ENCODE peak calls at places on chromosomes 2 and 18, in seven cellular contexts. O, W, S, A, I, C and E are unnamed samples.

GRCh38 chr2:118858485-118859156 is 11.2 kb upstream of the EN1 start:
- DNase-seq in C (no peak), O (no peak), A (no peak), I (no peak), W (no peak), S (no peak), E (no peak)

GRCh38 chr18:49862656-49863385 is 49.5 kb upstream of the ACAA2 start:
- DNase-seq in A (no peak), C (no peak), S (no peak), W (no peak), O (no peak), I (no peak), E (no peak)

GRCh38 chr2:31810200-31810917 is 200.4 kb downstream of the MEMO1 start:
- DNase-seq in W (no peak), S (no peak), C (no peak), O (no peak), I (no peak), A (no peak), E (no peak)

GRCh38 chr2:204110250-204111183 is 174.0 kb downstream of the ICOS start:
- DNase-seq in C (no peak), A (no peak), S (peak; percentile 57), W (peak; percentile 10), I (no peak), O (no peak), E (no peak)

GRCh38 chr2:227033471-227034148 is 130.4 kb downstream of the COL4A4 start:
- DNase-seq in S (peak; percentile 72), C (peak; percentile 58), I (peak; percentile 74), W (peak; percentile 56), O (no peak), A (no peak), E (peak; percentile 48)

GRCh38 chr2:215680605-215681598 is 245.0 kb upstream of the FN1 start:
- DNase-seq in S (peak; percentile 93), O (no peak), A (peak; percentile 98), W (peak; percentile 67), I (no peak), C (no peak), E (peak; percentile 73)

GRCh38 chr2:42339191-42339912 is 21.7 kb downstream of the COX7A2L start:
- DNase-seq in C (no peak), S (peak; percentile 10), W (no peak), O (no peak), I (peak; percentile 28), A (no peak), E (no peak)

GRCh38 chr2:66512626-66513025 is 77.7 kb downstream of the MEIS1 start:
- DNase-seq in A (no peak), O (no peak), W (no peak), C (no peak), S (no peak), I (no peak), E (no peak)

GRCh38 chr2:131055169-131056065 is 37.8 kb downstream of the FAM168B start:
- DNase-seq in C (no peak), O (no peak), S (peak; percentile 71), A (peak; percentile 15), I (no peak), W (peak; percentile 91), E (no peak)

GRCh38 chr2:99190548-99190947 is 9.6 kb downstream of the MRPL30 start:
- DNase-seq in A (no peak), W (no peak), I (no peak), O (no peak), C (no peak), S (no peak), E (peak; percentile 9)

GRCh38 chr18:23872701-23873550 is 141.6 kb upstream of the TTC39C start:
- DNase-seq in O (no peak), A (no peak), S (no peak), I (no peak), C (peak; percentile 61), W (no peak), E (no peak)

GRCh38 chr2:170313636-170314348 is 135.8 kb downstream of the MYO3B start:
- DNase-seq in I (no peak), C (no peak), W (no peak), A (no peak), S (peak; percentile 21), O (no peak), E (no peak)

GRCh38 chr2:157261199-157261782 is 3.8 kb downstream of the GALNT5 start:
- DNase-seq in O (no peak), A (no peak), W (peak; percentile 61), C (peak; percentile 70), S (peak; percentile 91), I (no peak), E (peak; percentile 53)

GRCh38 chr2:215664847-215665525 is 229.1 kb upstream of the FN1 start:
- DNase-seq in C (no peak), W (peak; percentile 92), O (no peak), A (peak; percentile 88), I (no peak), S (peak; percentile 96), E (peak; percentile 96)

GRCh38 chr2:98899041-98899702 is 36.9 kb downstream of the CRACDL start:
- DNase-seq in A (no peak), O (no peak), W (no peak), S (no peak), I (no peak), C (no peak), E (no peak)

GRCh38 chr2:157727693-157728092 is 99.0 kb upstream of the ACVR1C start:
- DNase-seq in O (no peak), A (no peak), C (no peak), S (no peak), I (no peak), W (no peak), E (no peak)

GRCh38 chr2:224360801-224361251 is 41.1 kb downstream of the FAM124B start:
- DNase-seq in W (no peak), S (peak; percentile 37), I (no peak), A (no peak), C (no peak), O (no peak), E (peak; percentile 13)

GRCh38 chr2:179447839-179448447 is 183.3 kb upstream of the SESTD1 start:
- DNase-seq in W (no peak), O (no peak), A (no peak), S (peak; percentile 33), I (no peak), C (no peak), E (peak; percentile 30)

GRCh38 chr2:12816379-12817306 is 99.9 kb downstream of the TRIB2 start:
- DNase-seq in S (peak; percentile 75), O (no peak), W (peak; percentile 80), A (peak; percentile 48), I (no peak), C (no peak), E (peak; percentile 86)

GRCh38 chr2:114065731-114066130 is 175.8 kb downstream of the ACTR3 start:
- DNase-seq in A (no peak), C (no peak), I (no peak), O (no peak), S (no peak), W (no peak), E (no peak)

GRCh38 chr2:18630101-18630500 is 40.7 kb upstream of the NT5C1B start:
- DNase-seq in W (peak; percentile 79), A (no peak), I (no peak), S (peak; percentile 68), C (no peak), O (no peak), E (peak; percentile 65)

GRCh38 chr2:25534455-25534854 is 138.9 kb downstream of the DTNB start:
- DNase-seq in O (no peak), A (no peak), I (no peak), S (no peak), C (no peak), W (no peak), E (no peak)

GRCh38 chr2:96828436-96828835 is 12.4 kb downstream of the CNNM3 start:
- DNase-seq in I (no peak), A (no peak), C (no peak), S (no peak), O (peak; percentile 73), W (no peak), E (no peak)

GRCh38 chr2:58634653-58635347 is 393.7 kb upstream of the FANCL start:
- DNase-seq in A (no peak), O (no peak), S (peak; percentile 53), I (no peak), C (no peak), W (peak; percentile 65), E (peak; percentile 84)

GRCh38 chr2:178331474-178332431 is 119.2 kb downstream of the PRKRA start:
- DNase-seq in C (no peak), A (no peak), I (no peak), S (no peak), W (no peak), O (no peak), E (no peak)

GRCh38 chr2:76641506-76641905 is 880.7 kb downstream of the LRRTM4 start:
- DNase-seq in W (no peak), C (no peak), O (no peak), S (no peak), I (no peak), A (no peak), E (no peak)

GRCh38 chr2:128386066-128386465 is 67.4 kb upstream of the HS6ST1 start:
- DNase-seq in C (no peak), W (no peak), S (no peak), O (peak; percentile 38), I (no peak), A (no peak), E (no peak)

GRCh38 chr18:2510416-2510815 is 60.9 kb downstream of the METTL4 start:
- DNase-seq in A (no peak), C (no peak), O (no peak), W (no peak), S (no peak), I (no peak), E (no peak)

GRCh38 chr2:187475499-187476248 is 27.6 kb upstream of the CALCRL start:
- DNase-seq in W (no peak), O (no peak), S (no peak), C (no peak), A (no peak), I (no peak), E (no peak)

GRCh38 chr2:237686659-237687136 is 59.3 kb downstream of the LRRFIP1 start:
- DNase-seq in S (peak; percentile 52), A (no peak), C (no peak), O (no peak), I (no peak), W (peak; percentile 38), E (peak; percentile 57)